ENCODE peak calls at places on chromosomes 11 and 22, in four cellular contexts. One of them, this sample, is unnamed.

GRCh38 chr22:39900306-39901227 is at the start of gene GRAP2:
- DNase-seq in effector CD4-positive, alpha-beta T cell: peak
- DNase-seq in T-helper 1 cell: peak
- DNase-seq in H7: no peak
- DNase-seq in this sample: peak

GRCh38 chr11:107928767-107929507 is 689 bp downstream of the RAB39A start:
- DNase-seq in effector CD4-positive, alpha-beta T cell: no peak
- DNase-seq in H7: peak
- DNase-seq in T-helper 1 cell: no peak
- DNase-seq in this sample: no peak

GRCh38 chr11:77119531-77119936 is 8.5 kb upstream of the MYO7A start:
- DNase-seq in T-helper 1 cell: no peak
- DNase-seq in H7: no peak
- DNase-seq in effector CD4-positive, alpha-beta T cell: no peak
- DNase-seq in this sample: no peak

GRCh38 chr11:17012712-17013547 is 1.3 kb downstream of the PLEKHA7 start:
- DNase-seq in effector CD4-positive, alpha-beta T cell: no peak
- DNase-seq in H7: peak
- DNase-seq in T-helper 1 cell: no peak
- DNase-seq in this sample: no peak

GRCh38 chr11:32148824-32149223 is 58.0 kb downstream of the RCN1 start:
- DNase-seq in effector CD4-positive, alpha-beta T cell: no peak
- DNase-seq in H7: no peak
- DNase-seq in T-helper 1 cell: no peak
- DNase-seq in this sample: no peak

GRCh38 chr11:3916962-3917361 is 61.5 kb downstream of the STIM1 start:
- DNase-seq in effector CD4-positive, alpha-beta T cell: no peak
- DNase-seq in T-helper 1 cell: no peak
- DNase-seq in H7: no peak
- DNase-seq in this sample: no peak

GRCh38 chr11:2586091-2586792 is 113.6 kb downstream of the KCNQ1OT1 start:
- DNase-seq in effector CD4-positive, alpha-beta T cell: no peak
- DNase-seq in T-helper 1 cell: no peak
- DNase-seq in H7: peak
- DNase-seq in this sample: no peak

GRCh38 chr11:117484159-117484558 is 156.5 kb downstream of the CEP164 start:
- DNase-seq in H7: no peak
- DNase-seq in effector CD4-positive, alpha-beta T cell: no peak
- DNase-seq in T-helper 1 cell: no peak
- DNase-seq in this sample: no peak

GRCh38 chr11:78929092-78929905 is 354.6 kb upstream of the NARS2 start:
- DNase-seq in effector CD4-positive, alpha-beta T cell: no peak
- DNase-seq in H7: peak
- DNase-seq in T-helper 1 cell: no peak
- DNase-seq in this sample: no peak

GRCh38 chr22:45496451-45496941 is 6.2 kb upstream of the FBLN1 start:
- DNase-seq in effector CD4-positive, alpha-beta T cell: no peak
- DNase-seq in H7: no peak
- DNase-seq in T-helper 1 cell: no peak
- DNase-seq in this sample: no peak

GRCh38 chr11:3614742-3615171 is 27.0 kb downstream of the ART5 start:
- DNase-seq in T-helper 1 cell: no peak
- DNase-seq in H7: no peak
- DNase-seq in effector CD4-positive, alpha-beta T cell: no peak
- DNase-seq in this sample: no peak

GRCh38 chr11:72238492-72239295 is 5.3 kb downstream of the PHOX2A start:
- DNase-seq in H7: peak
- DNase-seq in T-helper 1 cell: no peak
- DNase-seq in effector CD4-positive, alpha-beta T cell: no peak
- DNase-seq in this sample: no peak

GRCh38 chr11:130413383-130414106 is 14.9 kb downstream of the ADAMTS8 start:
- DNase-seq in effector CD4-positive, alpha-beta T cell: no peak
- DNase-seq in T-helper 1 cell: no peak
- DNase-seq in H7: peak
- DNase-seq in this sample: no peak

GRCh38 chr11:110098645-110099044 is 5.5 kb downstream of the ZC3H12C start:
- DNase-seq in H7: no peak
- DNase-seq in effector CD4-positive, alpha-beta T cell: no peak
- DNase-seq in T-helper 1 cell: no peak
- DNase-seq in this sample: no peak

GRCh38 chr22:37752189-37753061 is 55.3 kb upstream of the GCAT start:
- DNase-seq in T-helper 1 cell: no peak
- DNase-seq in H7: no peak
- DNase-seq in effector CD4-positive, alpha-beta T cell: no peak
- DNase-seq in this sample: no peak

GRCh38 chr11:130448416-130449068 is at the start of gene ADAMTS15:
- DNase-seq in H7: peak
- DNase-seq in T-helper 1 cell: no peak
- DNase-seq in effector CD4-positive, alpha-beta T cell: no peak
- DNase-seq in this sample: no peak

GRCh38 chr22:44088976-44089570 is 65.0 kb downstream of the PARVB start:
- DNase-seq in T-helper 1 cell: no peak
- DNase-seq in H7: no peak
- DNase-seq in effector CD4-positive, alpha-beta T cell: no peak
- DNase-seq in this sample: no peak

GRCh38 chr11:116229581-116229980 is 543.2 kb downstream of the BUD13 start:
- DNase-seq in effector CD4-positive, alpha-beta T cell: no peak
- DNase-seq in T-helper 1 cell: no peak
- DNase-seq in H7: no peak
- DNase-seq in this sample: no peak

GRCh38 chr11:128716661-128717210 is 22.9 kb downstream of the FLI1 start:
- DNase-seq in effector CD4-positive, alpha-beta T cell: peak
- DNase-seq in H7: no peak
- DNase-seq in T-helper 1 cell: peak
- DNase-seq in this sample: no peak

GRCh38 chr11:119664063-119664572 is 64.9 kb downstream of the NECTIN1 start:
- DNase-seq in T-helper 1 cell: no peak
- DNase-seq in H7: peak
- DNase-seq in effector CD4-positive, alpha-beta T cell: no peak
- DNase-seq in this sample: no peak

GRCh38 chr11:12691473-12691872 is 17.3 kb downstream of the TEAD1 start:
- DNase-seq in effector CD4-positive, alpha-beta T cell: no peak
- DNase-seq in T-helper 1 cell: no peak
- DNase-seq in H7: no peak
- DNase-seq in this sample: no peak

GRCh38 chr11:108324587-108324986 is 101.7 kb downstream of the ATM start:
- DNase-seq in H7: no peak
- DNase-seq in T-helper 1 cell: no peak
- DNase-seq in effector CD4-positive, alpha-beta T cell: no peak
- DNase-seq in this sample: no peak

GRCh38 chr22:46537946-46538815 is 761 bp upstream of the CELSR1 start:
- DNase-seq in effector CD4-positive, alpha-beta T cell: no peak
- DNase-seq in T-helper 1 cell: no peak
- DNase-seq in H7: peak
- DNase-seq in this sample: no peak

GRCh38 chr11:94638902-94639373 is 71.8 kb downstream of the PIWIL4 start:
- DNase-seq in H7: no peak
- DNase-seq in effector CD4-positive, alpha-beta T cell: no peak
- DNase-seq in T-helper 1 cell: no peak
- DNase-seq in this sample: no peak

GRCh38 chr22:29026579-29026978 is 35.1 kb downstream of the C22orf31 start:
- DNase-seq in H7: no peak
- DNase-seq in effector CD4-positive, alpha-beta T cell: no peak
- DNase-seq in T-helper 1 cell: no peak
- DNase-seq in this sample: no peak

GRCh38 chr22:27990879-27991278 is 71.8 kb upstream of the PITPNB start:
- DNase-seq in effector CD4-positive, alpha-beta T cell: no peak
- DNase-seq in H7: peak
- DNase-seq in T-helper 1 cell: no peak
- DNase-seq in this sample: no peak

GRCh38 chr11:130095326-130095725 is 25.6 kb downstream of the APLP2 start:
- DNase-seq in T-helper 1 cell: no peak
- DNase-seq in H7: no peak
- DNase-seq in effector CD4-positive, alpha-beta T cell: no peak
- DNase-seq in this sample: no peak

GRCh38 chr22:39409630-39410029 is 10.1 kb downstream of the TAB1 start:
- DNase-seq in effector CD4-positive, alpha-beta T cell: no peak
- DNase-seq in T-helper 1 cell: no peak
- DNase-seq in H7: no peak
- DNase-seq in this sample: no peak

GRCh38 chr11:9231848-9232177 is 33.3 kb downstream of the DENND5A start:
- DNase-seq in H7: peak
- DNase-seq in effector CD4-positive, alpha-beta T cell: no peak
- DNase-seq in T-helper 1 cell: no peak
- DNase-seq in this sample: no peak

GRCh38 chr22:35102663-35103062 is 36.7 kb downstream of the ISX start:
- DNase-seq in T-helper 1 cell: no peak
- DNase-seq in H7: peak
- DNase-seq in effector CD4-positive, alpha-beta T cell: no peak
- DNase-seq in this sample: no peak

This sample was measured in activated gamma-delta T cell treated with anti-CD3 and anti-CD28 coated beads, Interleukin-2, amount 50 U/mL, for 16 hours.